ENCODE peak calls at places on chromosomes 1 and 21, in ten cellular contexts. One of them, this sample, is unnamed.

GRCh38 chr1:230898144-230898543 is 29.8 kb upstream of the C1orf198 start:
- DNase-seq in left ventricle myocardium inferior: no peak
- DNase-seq in BJ: no peak
- DNase-seq in heart right ventricle: no peak
- DNase-seq in IMR-90: no peak
- DNase-seq in transverse colon: no peak
- DNase-seq in fibroblast of lung: no peak
- DNase-seq in GM06990: no peak
- DNase-seq in PC-3: no peak
- DNase-seq in pancreas: no peak
- DNase-seq in this sample: no peak

GRCh38 chr1:147585640-147586383 is 44.5 kb downstream of the BCL9 start:
- DNase-seq in left ventricle myocardium inferior: no peak
- DNase-seq in BJ: no peak
- DNase-seq in heart right ventricle: no peak
- DNase-seq in IMR-90: no peak
- DNase-seq in transverse colon: no peak
- DNase-seq in fibroblast of lung: no peak
- DNase-seq in GM06990: no peak
- DNase-seq in PC-3: no peak
- DNase-seq in pancreas: no peak
- DNase-seq in this sample: no peak

GRCh38 chr21:45436371-45437040 is 31.5 kb downstream of the COL18A1 start:
- DNase-seq in left ventricle myocardium inferior: no peak
- DNase-seq in BJ: no peak
- DNase-seq in heart right ventricle: no peak
- DNase-seq in IMR-90: no peak
- DNase-seq in transverse colon: no peak
- DNase-seq in fibroblast of lung: no peak
- DNase-seq in GM06990: no peak
- DNase-seq in PC-3: no peak
- DNase-seq in pancreas: peak
- DNase-seq in this sample: no peak

GRCh38 chr1:233480198-233480597 is 133.7 kb upstream of the KCNK1 start:
- DNase-seq in left ventricle myocardium inferior: peak
- DNase-seq in BJ: no peak
- DNase-seq in heart right ventricle: no peak
- DNase-seq in IMR-90: no peak
- DNase-seq in transverse colon: no peak
- DNase-seq in fibroblast of lung: no peak
- DNase-seq in GM06990: no peak
- DNase-seq in PC-3: peak
- DNase-seq in pancreas: no peak
- DNase-seq in this sample: no peak

GRCh38 chr1:177411371-177411770 is 240.6 kb downstream of the BRINP2 start:
- DNase-seq in left ventricle myocardium inferior: no peak
- DNase-seq in BJ: no peak
- DNase-seq in heart right ventricle: no peak
- DNase-seq in IMR-90: no peak
- DNase-seq in transverse colon: no peak
- DNase-seq in fibroblast of lung: no peak
- DNase-seq in GM06990: no peak
- DNase-seq in PC-3: no peak
- DNase-seq in pancreas: no peak
- DNase-seq in this sample: no peak

GRCh38 chr1:60483471-60483870 is 409.9 kb upstream of the C1orf87 start:
- DNase-seq in left ventricle myocardium inferior: no peak
- DNase-seq in BJ: no peak
- DNase-seq in heart right ventricle: no peak
- DNase-seq in IMR-90: no peak
- DNase-seq in transverse colon: no peak
- DNase-seq in fibroblast of lung: no peak
- DNase-seq in GM06990: no peak
- DNase-seq in PC-3: no peak
- DNase-seq in pancreas: no peak
- DNase-seq in this sample: no peak

GRCh38 chr21:31397939-31398338 is 53.9 kb upstream of the TIAM1 start:
- DNase-seq in left ventricle myocardium inferior: no peak
- DNase-seq in BJ: no peak
- DNase-seq in heart right ventricle: no peak
- DNase-seq in IMR-90: no peak
- DNase-seq in transverse colon: no peak
- DNase-seq in fibroblast of lung: no peak
- DNase-seq in GM06990: no peak
- DNase-seq in PC-3: no peak
- DNase-seq in pancreas: no peak
- DNase-seq in this sample: no peak

GRCh38 chr21:26966978-26967913 is at the start of gene ADAMTS5:
- DNase-seq in left ventricle myocardium inferior: peak
- DNase-seq in BJ: no peak
- DNase-seq in heart right ventricle: peak
- DNase-seq in IMR-90: peak
- DNase-seq in transverse colon: peak
- DNase-seq in fibroblast of lung: peak
- DNase-seq in GM06990: no peak
- DNase-seq in PC-3: peak
- DNase-seq in pancreas: peak
- DNase-seq in this sample: peak

GRCh38 chr1:103514920-103515503 is 10.5 kb upstream of the RNPC3 start:
- DNase-seq in left ventricle myocardium inferior: no peak
- DNase-seq in BJ: no peak
- DNase-seq in heart right ventricle: no peak
- DNase-seq in IMR-90: peak
- DNase-seq in transverse colon: no peak
- DNase-seq in fibroblast of lung: peak
- DNase-seq in GM06990: peak
- DNase-seq in PC-3: peak
- DNase-seq in pancreas: no peak
- DNase-seq in this sample: peak

GRCh38 chr1:193113258-193113991 is 8.2 kb upstream of the GLRX2 start:
- DNase-seq in left ventricle myocardium inferior: no peak
- DNase-seq in BJ: no peak
- DNase-seq in heart right ventricle: no peak
- DNase-seq in IMR-90: no peak
- DNase-seq in transverse colon: no peak
- DNase-seq in fibroblast of lung: no peak
- DNase-seq in GM06990: no peak
- DNase-seq in PC-3: no peak
- DNase-seq in pancreas: no peak
- DNase-seq in this sample: no peak

GRCh38 chr1:155931332-155932038 is 2.7 kb downstream of the KHDC4 start:
- DNase-seq in left ventricle myocardium inferior: no peak
- DNase-seq in BJ: no peak
- DNase-seq in heart right ventricle: no peak
- DNase-seq in IMR-90: no peak
- DNase-seq in transverse colon: peak
- DNase-seq in fibroblast of lung: no peak
- DNase-seq in GM06990: no peak
- DNase-seq in PC-3: peak
- DNase-seq in pancreas: no peak
- DNase-seq in this sample: peak

DNA sequence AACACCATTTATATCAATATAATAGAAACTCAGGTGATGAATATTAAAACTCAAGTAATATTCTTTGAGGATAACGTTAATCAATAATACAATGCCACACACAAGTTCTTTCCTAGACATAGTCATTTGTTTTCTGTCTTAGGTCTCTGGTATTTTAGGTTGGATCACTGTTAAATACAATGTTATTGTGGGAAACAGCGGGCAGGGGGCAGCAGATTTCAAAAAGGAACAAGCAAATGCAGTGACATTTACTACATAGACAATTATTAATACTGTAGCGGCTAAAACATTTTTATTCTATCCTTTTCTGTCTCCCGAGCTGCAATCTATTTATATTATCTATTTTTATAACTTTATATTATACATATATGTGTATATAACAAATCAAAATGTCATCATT is 186.4 kb upstream of the ZNHIT6 start:
- DNase-seq in left ventricle myocardium inferior: no peak
- DNase-seq in BJ: no peak
- DNase-seq in heart right ventricle: peak
- DNase-seq in IMR-90: peak
- DNase-seq in transverse colon: no peak
- DNase-seq in fibroblast of lung: peak
- DNase-seq in GM06990: no peak
- DNase-seq in PC-3: peak
- DNase-seq in pancreas: no peak
- DNase-seq in this sample: peak
- TF ChIP-seq CTCF in left ventricle myocardium inferior: peak
- TF ChIP-seq CTCF in BJ: peak
- TF ChIP-seq CTCF in heart right ventricle: no peak
- TF ChIP-seq CTCF in IMR-90: peak
- TF ChIP-seq CTCF in transverse colon: peak
- TF ChIP-seq CTCF in fibroblast of lung: peak
- TF ChIP-seq CTCF in GM06990: peak
- TF ChIP-seq CTCF in PC-3: peak
- TF ChIP-seq CTCF in pancreas: no peak
- TF ChIP-seq CTCF in this sample: peak

GRCh38 chr1:83856381-83856780 is 142.6 kb downstream of the TTLL7 start:
- DNase-seq in left ventricle myocardium inferior: no peak
- DNase-seq in BJ: no peak
- DNase-seq in heart right ventricle: no peak
- DNase-seq in IMR-90: no peak
- DNase-seq in transverse colon: no peak
- DNase-seq in fibroblast of lung: no peak
- DNase-seq in GM06990: no peak
- DNase-seq in PC-3: no peak
- DNase-seq in pancreas: no peak
- DNase-seq in this sample: no peak

GRCh38 chr1:83860506-83861221 is 138.3 kb downstream of the TTLL7 start:
- DNase-seq in left ventricle myocardium inferior: peak
- DNase-seq in BJ: no peak
- DNase-seq in heart right ventricle: peak
- DNase-seq in IMR-90: no peak
- DNase-seq in transverse colon: peak
- DNase-seq in fibroblast of lung: peak
- DNase-seq in GM06990: peak
- DNase-seq in PC-3: peak
- DNase-seq in pancreas: peak
- DNase-seq in this sample: peak

GRCh38 chr1:83857108-83857507 is 141.8 kb downstream of the TTLL7 start:
- DNase-seq in left ventricle myocardium inferior: no peak
- DNase-seq in BJ: peak
- DNase-seq in heart right ventricle: no peak
- DNase-seq in IMR-90: peak
- DNase-seq in transverse colon: no peak
- DNase-seq in fibroblast of lung: peak
- DNase-seq in GM06990: no peak
- DNase-seq in PC-3: no peak
- DNase-seq in pancreas: no peak
- DNase-seq in this sample: peak

GRCh38 chr1:83854456-83854855 is 144.5 kb downstream of the TTLL7 start:
- DNase-seq in left ventricle myocardium inferior: no peak
- DNase-seq in BJ: no peak
- DNase-seq in heart right ventricle: no peak
- DNase-seq in IMR-90: no peak
- DNase-seq in transverse colon: no peak
- DNase-seq in fibroblast of lung: no peak
- DNase-seq in GM06990: no peak
- DNase-seq in PC-3: no peak
- DNase-seq in pancreas: no peak
- DNase-seq in this sample: no peak

GRCh38 chr1:83857705-83858104 is 141.2 kb downstream of the TTLL7 start:
- DNase-seq in left ventricle myocardium inferior: no peak
- DNase-seq in BJ: no peak
- DNase-seq in heart right ventricle: no peak
- DNase-seq in IMR-90: no peak
- DNase-seq in transverse colon: no peak
- DNase-seq in fibroblast of lung: no peak
- DNase-seq in GM06990: no peak
- DNase-seq in PC-3: no peak
- DNase-seq in pancreas: no peak
- DNase-seq in this sample: no peak
- H3K4me3 ChIP-seq in left ventricle myocardium inferior: no peak
- H3K4me3 ChIP-seq in BJ: no peak
- H3K4me3 ChIP-seq in heart right ventricle: no peak
- H3K4me3 ChIP-seq in IMR-90: no peak
- H3K4me3 ChIP-seq in transverse colon: no peak
- H3K4me3 ChIP-seq in fibroblast of lung: no peak
- H3K4me3 ChIP-seq in GM06990: no peak
- H3K4me3 ChIP-seq in PC-3: no peak
- H3K4me3 ChIP-seq in pancreas: no peak
- H3K4me3 ChIP-seq in this sample: no peak

GRCh38 chr21:15686506-15686905 is 43.3 kb upstream of the USP25 start:
- DNase-seq in left ventricle myocardium inferior: no peak
- DNase-seq in BJ: no peak
- DNase-seq in heart right ventricle: no peak
- DNase-seq in IMR-90: no peak
- DNase-seq in transverse colon: no peak
- DNase-seq in fibroblast of lung: no peak
- DNase-seq in GM06990: no peak
- DNase-seq in PC-3: no peak
- DNase-seq in pancreas: no peak
- DNase-seq in this sample: no peak

GRCh38 chr21:15692711-15693110 is 37.1 kb upstream of the USP25 start:
- DNase-seq in left ventricle myocardium inferior: no peak
- DNase-seq in BJ: no peak
- DNase-seq in heart right ventricle: no peak
- DNase-seq in IMR-90: peak
- DNase-seq in transverse colon: no peak
- DNase-seq in fibroblast of lung: no peak
- DNase-seq in GM06990: no peak
- DNase-seq in PC-3: no peak
- DNase-seq in pancreas: no peak
- DNase-seq in this sample: no peak

GRCh38 chr21:15688809-15689208 is 41.0 kb upstream of the USP25 start:
- DNase-seq in left ventricle myocardium inferior: no peak
- DNase-seq in BJ: no peak
- DNase-seq in heart right ventricle: no peak
- DNase-seq in IMR-90: no peak
- DNase-seq in transverse colon: no peak
- DNase-seq in fibroblast of lung: peak
- DNase-seq in GM06990: no peak
- DNase-seq in PC-3: peak
- DNase-seq in pancreas: no peak
- DNase-seq in this sample: no peak

GRCh38 chr21:15687208-15687607 is 42.6 kb upstream of the USP25 start:
- DNase-seq in left ventricle myocardium inferior: no peak
- DNase-seq in BJ: no peak
- DNase-seq in heart right ventricle: no peak
- DNase-seq in IMR-90: peak
- DNase-seq in transverse colon: no peak
- DNase-seq in fibroblast of lung: peak
- DNase-seq in GM06990: no peak
- DNase-seq in PC-3: peak
- DNase-seq in pancreas: no peak
- DNase-seq in this sample: peak

GRCh38 chr21:15688016-15688415 is 41.8 kb upstream of the USP25 start:
- DNase-seq in left ventricle myocardium inferior: no peak
- DNase-seq in BJ: no peak
- DNase-seq in heart right ventricle: no peak
- DNase-seq in IMR-90: no peak
- DNase-seq in transverse colon: no peak
- DNase-seq in fibroblast of lung: no peak
- DNase-seq in GM06990: no peak
- DNase-seq in PC-3: no peak
- DNase-seq in pancreas: no peak
- DNase-seq in this sample: peak
- TF ChIP-seq CTCF in left ventricle myocardium inferior: no peak
- TF ChIP-seq CTCF in BJ: no peak
- TF ChIP-seq CTCF in heart right ventricle: no peak
- TF ChIP-seq CTCF in IMR-90: no peak
- TF ChIP-seq CTCF in transverse colon: no peak
- TF ChIP-seq CTCF in fibroblast of lung: no peak
- TF ChIP-seq CTCF in GM06990: no peak
- TF ChIP-seq CTCF in PC-3: no peak
- TF ChIP-seq CTCF in pancreas: no peak
- TF ChIP-seq CTCF in this sample: no peak

GRCh38 chr1:223748773-223749733 is 36.7 kb downstream of the CAPN2 start:
- DNase-seq in left ventricle myocardium inferior: peak
- DNase-seq in BJ: no peak
- DNase-seq in heart right ventricle: peak
- DNase-seq in IMR-90: peak
- DNase-seq in transverse colon: peak
- DNase-seq in fibroblast of lung: peak
- DNase-seq in GM06990: peak
- DNase-seq in PC-3: peak
- DNase-seq in pancreas: no peak
- DNase-seq in this sample: peak
- H3K4me3 ChIP-seq in left ventricle myocardium inferior: peak
- H3K4me3 ChIP-seq in BJ: peak
- H3K4me3 ChIP-seq in heart right ventricle: peak
- H3K4me3 ChIP-seq in IMR-90: peak
- H3K4me3 ChIP-seq in transverse colon: peak
- H3K4me3 ChIP-seq in fibroblast of lung: no peak
- H3K4me3 ChIP-seq in GM06990: peak
- H3K4me3 ChIP-seq in PC-3: no peak
- H3K4me3 ChIP-seq in pancreas: peak
- H3K4me3 ChIP-seq in this sample: peak